ENCODE peak calls at places on chromosomes 1 and 21, in four cellular contexts. A is NCI-H774; M is retina; X is central memory CD4-positive, alpha-beta T cell. O is an unnamed sample.

GRCh38 chr1:226407199-226407496 is 745 bp downstream of the PARP1 start:
- DNase-seq in A (no peak), X (peak; percentile 34), M (no peak), O (no peak)

GRCh38 chr1:243286409-243287127 is 30.7 kb downstream of the SDCCAG8 start:
- DNase-seq in X (no peak), M (no peak), A (no peak), O (peak; percentile 65)

GRCh38 chr21:34189506-34189905 is 116.1 kb downstream of the MRPS6 start:
- DNase-seq in A (no peak), X (no peak), M (no peak), O (no peak)

GRCh38 chr1:64631346-64632052 is 113.4 kb upstream of the RAVER2 start:
- DNase-seq in A (no peak), X (no peak), M (peak; percentile 56), O (no peak)

GRCh38 chr1:224768971-224769370 is 152.9 kb downstream of the CNIH3 start:
- DNase-seq in M (no peak), A (no peak), X (no peak), O (no peak)

GRCh38 chr21:31920275-31920674 is 47.5 kb downstream of the HUNK start:
- DNase-seq in A (no peak), M (no peak), X (no peak), O (no peak)

GRCh38 chr21:18334066-18334465 is 69.5 kb downstream of the TMPRSS15 start:
- DNase-seq in A (no peak), M (no peak), X (no peak), O (peak; percentile 27)

GRCh38 chr1:10693497-10694273 is 102.8 kb downstream of the CASZ1 start:
- DNase-seq in A (no peak), X (peak; percentile 47), M (no peak), O (peak; percentile 9)

GRCh38 chr1:230858918-230859819 is 9.2 kb downstream of the C1orf198 start:
- DNase-seq in X (no peak), M (peak; percentile 51), A (no peak), O (peak; percentile 83)

GRCh38 chr1:1306070-1306660 is 1.6 kb downstream of the ACAP3 start:
- DNase-seq in M (no peak), X (no peak), A (no peak), O (no peak)

GRCh38 chr1:179251675-179252074 is 22.2 kb upstream of the ABL2 start:
- DNase-seq in A (no peak), M (no peak), X (peak; percentile 9), O (peak; percentile 82)

GRCh38 chr1:113057006-113057405 is 16.0 kb upstream of the LRIG2 start:
- DNase-seq in A (peak; percentile 22), M (peak; percentile 70), X (no peak), O (peak; percentile 34)

GRCh38 chr1:201686709-201687455 is 142.1 kb upstream of the IPO9 start:
- DNase-seq in X (no peak), A (peak; percentile 32), M (no peak), O (no peak)

GRCh38 chr1:172727956-172728603 is 69.2 kb downstream of the FASLG start:
- DNase-seq in X (peak; percentile 41), M (no peak), A (no peak), O (peak; percentile 53)

GRCh38 chr1:20359451-20360330 is 69.0 kb downstream of the VWA5B1 start:
- DNase-seq in X (no peak), M (no peak), A (no peak), O (no peak)

GRCh38 chr1:92441316-92442311 is 45.1 kb downstream of the GFI1 start:
- DNase-seq in A (peak; percentile 87), M (no peak), X (no peak), O (no peak)

GRCh38 chr1:216095400-216095799 is 327.8 kb downstream of the USH2A start:
- DNase-seq in A (no peak), X (no peak), M (no peak), O (no peak)

GRCh38 chr1:167601442-167602380 is 28.3 kb upstream of the RCSD1 start:
- DNase-seq in M (no peak), A (no peak), X (no peak), O (no peak)

GRCh38 chr1:86741947-86742572 is 37.7 kb downstream of the SH3GLB1 start:
- DNase-seq in X (peak; percentile 29), M (no peak), A (no peak), O (peak; percentile 78)

GRCh38 chr1:161962094-161962887 is 61.4 kb downstream of the OLFML2B start:
- DNase-seq in M (no peak), A (no peak), X (no peak), O (peak; percentile 93)

GRCh38 chr1:94634977-94635416 is 93.4 kb upstream of the F3 start:
- DNase-seq in M (no peak), A (no peak), X (no peak), O (peak; percentile 51)